ENCODE peak calls at places on chromosomes 3 and 15, in four cellular contexts. Y is adrenal gland, Z is fibroblast of lung, Q is ACHN. J is an unnamed sample.

GRCh38 chr3:114450008-114450596 is 156.3 kb downstream of the TIGIT start:
- DNase-seq in Z (no peak), Y (no peak), Q (no peak), J (no peak)

GRCh38 chr3:123610331-123610730 is 25.5 kb upstream of the HACD2 start:
- DNase-seq in Q (no peak), Z (no peak), Y (no peak), J (no peak)

GRCh38 chr3:173732237-173732636 is 334.7 kb downstream of the NLGN1 start:
- DNase-seq in Z (peak), Q (peak), Y (no peak), J (no peak)

GRCh38 chr15:51917493-51917892 is 54.1 kb downstream of the LEO1 start:
- DNase-seq in Y (no peak), Z (peak), Q (peak), J (peak)

GRCh38 chr15:70264014-70264492 is 166.3 kb upstream of the TLE3 start:
- DNase-seq in Z (no peak), Q (no peak), Y (peak), J (peak)

GRCh38 chr15:70412717-70413266 is 315.1 kb upstream of the TLE3 start:
- DNase-seq in Z (no peak), Y (no peak), Q (no peak), J (no peak)

GRCh38 chr3:122533931-122534334 is 19.2 kb upstream of the KPNA1 start:
- DNase-seq in Z (peak), Q (peak), Y (peak), J (peak)

GRCh38 chr3:163601426-163601825 is 1476.9 kb downstream of the SI start:
- DNase-seq in Y (no peak), Q (no peak), Z (no peak), J (no peak)

GRCh38 chr3:55570361-55570760 is 83.3 kb upstream of the WNT5A start:
- DNase-seq in Y (no peak), Q (no peak), Z (no peak), J (peak)

GRCh38 chr3:72343078-72343477 is 505.2 kb downstream of the SHQ1 start:
- DNase-seq in Z (peak), Q (no peak), Y (no peak), J (peak)

GRCh38 chr3:55885721-55886120 is 398.6 kb upstream of the WNT5A start:
- DNase-seq in Z (peak), Y (no peak), Q (peak), J (peak)

GRCh38 chr3:53422954-53423708 is 71.3 kb upstream of the CACNA1D start:
- DNase-seq in Q (no peak), Z (no peak), Y (peak), J (no peak)

GRCh38 chr15:95581595-95581994 is 748.9 kb upstream of the NR2F2 start:
- DNase-seq in Y (no peak), Q (no peak), Z (no peak), J (no peak)

J was measured in cardiac fibroblast.